ENCODE peak calls at places on chromosome X, in six cellular contexts. B, D, Y, O, G and E are unnamed samples.

GRCh38 chrX:11381464-11381863 is 88.3 kb downstream of the AMELX start:
- DNase-seq in B (no peak), D (no peak), Y (peak; percentile 73), O (peak; percentile 9), G (peak; percentile 41), E (peak; percentile 78)

GRCh38 chrX:65866146-65866545 is 173.7 kb downstream of the VSIG4 start:
- DNase-seq in B (peak; percentile 6), D (no peak), Y (no peak), O (peak; percentile 6), G (no peak), E (no peak)

GRCh38 chrX:140712413-140713173 is 3.0 kb downstream of the LINC00632 start:
- DNase-seq in B (no peak), D (peak; percentile 62), Y (peak; percentile 75), O (no peak), G (peak; percentile 19), E (no peak)

GRCh38 chrX:103520391-103520790 is 1.1 kb upstream of the RAB40A start:
- DNase-seq in B (no peak), D (peak; percentile 44), Y (peak; percentile 75), O (no peak), G (no peak), E (no peak)

GRCh38 chrX:40644821-40645358 is 2.5 kb downstream of the CXorf38 start:
- DNase-seq in B (peak; percentile 53), D (peak; percentile 80), Y (peak; percentile 61), O (peak; percentile 51), G (peak; percentile 39), E (peak; percentile 55)

GRCh38 chrX:133325422-133325821 is 89.9 kb downstream of the GPC4 start:
- DNase-seq in B (no peak), D (no peak), Y (no peak), O (no peak), G (peak; percentile 20), E (no peak)

GRCh38 chrX:109635151-109635550 is 10.2 kb upstream of the KCNE5 start:
- DNase-seq in B (no peak), D (peak; percentile 27), Y (peak; percentile 34), O (no peak), G (peak; percentile 11), E (peak; percentile 48)

GRCh38 chrX:133813991-133814390 is 171.4 kb downstream of the GPC3 start:
- DNase-seq in B (no peak), D (peak; percentile 0), Y (no peak), O (no peak), G (no peak), E (no peak)

GRCh38 chrX:148024425-148025148 is 43.5 kb downstream of the FMR1NB start:
- DNase-seq in B (no peak), D (no peak), Y (no peak), O (no peak), G (no peak), E (no peak)

GRCh38 chrX:129158505-129158904 is 364.8 kb downstream of the SMARCA1 start:
- DNase-seq in B (no peak), D (no peak), Y (no peak), O (no peak), G (no peak), E (no peak)

GRCh38 chrX:154809939-154810665 is 4.8 kb upstream of the MPP1 start:
- DNase-seq in B (no peak), D (no peak), Y (no peak), O (no peak), G (no peak), E (no peak)

GRCh38 chrX:38959736-38960534 is 158.7 kb downstream of the MID1IP1 start:
- DNase-seq in B (no peak), D (no peak), Y (peak; percentile 55), O (no peak), G (no peak), E (no peak)

GRCh38 chrX:151564035-151564434 is 560 bp downstream of the PASD1 start:
- DNase-seq in B (no peak), D (no peak), Y (no peak), O (no peak), G (no peak), E (no peak)

GRCh38 chrX:130118396-130118795 is 8.1 kb upstream of the ELF4 start:
- DNase-seq in B (no peak), D (peak; percentile 50), Y (peak; percentile 88), O (no peak), G (peak; percentile 55), E (peak; percentile 65)

GRCh38 chrX:116607766-116608165 is 145.0 kb upstream of the CT83 start:
- DNase-seq in B (no peak), D (no peak), Y (no peak), O (no peak), G (no peak), E (no peak)

GRCh38 chrX:47697171-47697570 is 38.2 kb upstream of the UXT start:
- DNase-seq in B (no peak), D (no peak), Y (peak; percentile 8), O (no peak), G (no peak), E (peak; percentile 9)